ENCODE peak calls at places on chromosomes 5 and 9, in four cellular contexts. J, B, C and S are unnamed samples.
A peak's percentile ranks its signal among the peaks of the same experiment; 100 is the strongest.

GRCh38 chr5:51651889-51652288 is 268.6 kb downstream of the ISL1 start:
- DNase-seq in B (no peak), C (no peak), J (peak; percentile 77), S (no peak)

GRCh38 chr5:38827525-38827924 is 18.3 kb upstream of the OSMR start:
- DNase-seq in B (peak; percentile 76), C (peak; percentile 74), J (no peak), S (no peak)

GRCh38 chr9:98108540-98109031 is 10.4 kb downstream of the TRIM14 start:
- DNase-seq in B (no peak), J (no peak), C (no peak), S (peak; percentile 80)

GRCh38 chr9:34512131-34513078 is 10.4 kb downstream of the ENHO start:
- DNase-seq in B (no peak), J (no peak), C (no peak), S (no peak)

GRCh38 chr5:96250782-96251181 is 182.3 kb downstream of the PCSK1 start:
- DNase-seq in J (no peak), B (no peak), C (no peak), S (no peak)

GRCh38 chr5:7728076-7728475 is 122.9 kb downstream of the CFAP90 start:
- DNase-seq in B (no peak), J (no peak), C (no peak), S (no peak)

GRCh38 chr9:113543286-113544000 is 79.9 kb downstream of the RGS3 start:
- DNase-seq in J (no peak), C (no peak), B (no peak), S (no peak)

GRCh38 chr5:112210430-112211005 is 208.6 kb downstream of the EPB41L4A start:
- DNase-seq in B (peak; percentile 53), C (peak; percentile 17), J (peak; percentile 63), S (no peak)

GRCh38 chr9:99115947-99116543 is 11.1 kb downstream of the TGFBR1 start:
- DNase-seq in C (no peak), J (no peak), B (no peak), S (no peak)

GRCh38 chr5:173969167-173970049 is 19.6 kb upstream of the C5orf47 start:
- DNase-seq in B (peak; percentile 38), C (peak; percentile 88), J (no peak), S (no peak)

GRCh38 chr9:20426019-20426418 is 196.3 kb downstream of the MLLT3 start:
- DNase-seq in J (no peak), C (no peak), B (no peak), S (no peak)

GRCh38 chr9:94847486-94847885 is 121.0 kb downstream of the AOPEP start:
- DNase-seq in B (peak; percentile 56), C (peak; percentile 86), J (peak; percentile 88), S (no peak)

GRCh38 chr5:158910782-158911692 is 188.7 kb downstream of the EBF1 start:
- DNase-seq in B (peak; percentile 5), J (no peak), C (peak; percentile 18), S (no peak)

GRCh38 chr9:132032584-132032945 is 47.1 kb downstream of the MED27 start:
- DNase-seq in C (no peak), J (no peak), B (no peak), S (no peak)

GRCh38 chr5:138466900-138467710 is 1.8 kb downstream of the EGR1 start:
- DNase-seq in B (peak; percentile 25), C (peak; percentile 38), J (peak; percentile 1), S (no peak)

GRCh38 chr5:17189381-17190036 is 27.9 kb upstream of the BASP1 start:
- DNase-seq in J (peak; percentile 91), C (peak; percentile 86), B (peak; percentile 88), S (peak; percentile 24)

GRCh38 chr5:111271885-111272284 is 47.7 kb downstream of the CAMK4 start:
- DNase-seq in J (no peak), C (no peak), B (no peak), S (no peak)

DNA sequence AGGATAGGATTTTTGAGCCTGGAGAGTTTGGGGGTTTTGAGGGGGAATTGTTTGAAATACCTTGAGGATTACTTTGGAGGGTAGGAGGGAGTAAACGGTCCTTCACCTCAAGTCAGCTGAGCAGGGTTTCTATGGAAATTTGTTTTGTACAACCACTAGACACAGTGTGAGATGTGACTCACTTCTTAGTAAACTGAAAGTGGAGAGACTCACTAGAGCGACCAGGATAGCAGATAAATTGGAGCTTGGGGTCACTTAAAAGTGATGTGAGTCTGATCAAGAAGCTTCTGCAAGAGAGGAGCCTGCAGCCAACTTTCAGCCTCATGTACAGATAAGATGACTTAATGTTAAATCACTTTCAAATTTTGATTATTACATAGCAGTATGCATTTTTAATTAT is 1945.9 kb upstream of the NUDT12 start:
- DNase-seq in C (peak; percentile 3), B (peak; percentile 28), J (no peak), S (no peak)
- H2AFZ ChIP-seq in C (no peak overlapping the region), B (no peak overlapping the region), J (no peak overlapping the region), S (no peak overlapping the region)

DNA sequence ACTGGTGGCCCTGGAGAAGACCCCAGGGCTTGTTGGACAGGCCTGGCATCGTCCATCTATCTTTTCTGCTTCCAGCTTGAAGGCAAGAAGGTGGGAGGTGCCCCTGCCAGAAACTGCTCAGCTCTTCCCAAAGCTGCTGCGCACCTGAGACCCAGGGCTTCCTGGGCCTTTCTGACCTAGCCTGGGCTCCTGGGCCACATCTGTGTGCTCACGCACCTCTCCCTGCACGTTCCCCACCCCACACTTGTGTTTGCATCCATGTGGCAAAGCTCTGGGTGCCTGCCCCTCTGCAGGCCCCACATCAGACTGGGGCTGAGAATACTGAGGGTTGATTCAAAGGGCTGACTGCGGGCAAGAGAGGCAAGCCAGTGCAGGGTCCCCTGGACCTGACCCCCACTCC is 63.4 kb downstream of the PFDN1 start:
- DNase-seq in C (no peak), B (no peak), J (no peak), S (no peak)
- H2AFZ ChIP-seq in C (no peak overlapping the region), B (no peak overlapping the region), J (no peak overlapping the region), S (no peak overlapping the region)

GRCh38 chr9:715310-715709 is 126.2 kb upstream of the DMRT1 start:
- DNase-seq in B (peak; percentile 58), C (no peak), J (no peak), S (no peak)
- H2AFZ ChIP-seq in B (no peak overlapping the region), C (no peak overlapping the region), J (no peak overlapping the region), S (no peak overlapping the region)

DNA sequence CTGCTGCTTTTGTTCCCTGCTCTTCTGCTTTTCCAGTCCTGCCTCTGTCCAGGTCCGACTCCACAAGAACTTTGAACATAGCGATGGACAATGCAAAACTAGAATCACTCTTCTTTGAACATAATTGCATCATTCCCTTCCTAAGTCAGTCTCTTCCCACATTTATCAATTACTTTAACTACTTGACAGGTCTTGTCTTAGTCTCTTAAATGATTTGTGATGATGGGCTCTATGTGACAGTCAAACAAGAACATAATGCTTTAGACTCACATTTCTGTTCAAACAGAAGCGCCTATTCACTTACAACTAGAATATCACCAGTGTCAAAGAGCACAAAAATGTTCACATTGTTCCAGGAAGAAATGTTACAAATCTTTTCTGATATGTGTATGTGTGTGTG is 278.1 kb downstream of the SH3GL2 start:
- DNase-seq in C (no peak), J (no peak), B (no peak), S (no peak)
- H2AFZ ChIP-seq in C (no peak overlapping the region), J (no peak overlapping the region), B (no peak overlapping the region), S (no peak overlapping the region)

GRCh38 chr9:75889577-75889976 is 896 bp upstream of the PCSK5 start:
- DNase-seq in J (no peak), B (no peak), C (no peak), S (no peak)
- H2AFZ ChIP-seq in J (peak overlapping the region; percentile 95), B (peak overlapping the region; percentile 47), C (peak overlapping the region; percentile 85), S (no peak overlapping the region)

GRCh38 chr5:78577051-78577807 is 71.3 kb downstream of the LHFPL2 start:
- DNase-seq in C (no peak), J (no peak), B (peak; percentile 30), S (no peak)
- H2AFZ ChIP-seq in C (no peak overlapping the region), J (no peak overlapping the region), B (no peak overlapping the region), S (no peak overlapping the region)

DNA sequence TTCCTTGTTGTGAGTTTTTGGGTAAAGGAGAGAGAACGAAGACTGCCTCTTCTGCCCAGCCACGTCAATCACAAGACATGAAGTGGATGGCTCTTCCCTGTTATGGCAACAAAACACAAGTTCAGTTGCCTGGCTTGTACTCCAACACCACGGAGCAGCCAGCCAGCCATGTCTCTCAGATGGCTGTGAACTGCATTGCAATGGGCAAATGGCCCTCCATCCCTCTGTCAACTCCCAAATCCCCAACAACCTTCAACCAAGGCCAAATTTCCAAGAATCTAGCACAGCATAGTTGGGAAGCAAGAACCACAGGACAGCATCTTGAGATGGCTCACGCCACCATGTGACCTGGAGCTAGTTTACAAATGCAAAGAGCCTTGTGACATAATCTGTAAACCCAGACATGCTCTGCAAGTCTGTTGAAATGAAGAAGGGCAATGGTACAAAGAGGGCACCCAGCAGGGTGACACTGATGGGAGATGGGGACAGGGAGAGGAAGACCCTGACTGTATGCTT is 53.9 kb downstream of the ZNF366 start:
- DNase-seq in C (no peak), B (no peak), J (no peak), S (no peak)
- H2AFZ ChIP-seq in C (peak overlapping the region; percentile 81), B (peak overlapping the region; percentile 7), J (no peak overlapping the region), S (no peak overlapping the region)